ENCODE peak calls at places on chromosomes 11 and 22, in eight cellular contexts. K, J, B, G, M, N, L and Y are unnamed samples.

GRCh38 chr11:97743205-97743742 is 1277.5 kb upstream of the CNTN5 start:
- DNase-seq in K (no peak), J (no peak), B (no peak), G (no peak), M (no peak), N (no peak), L (no peak), Y (no peak)

GRCh38 chr11:10605941-10606381 is 37.5 kb upstream of the LYVE1 start:
- DNase-seq in K (no peak), J (no peak), B (peak; percentile 55), G (peak; percentile 89), M (peak; percentile 45), N (no peak), L (no peak), Y (peak; percentile 74)

GRCh38 chr11:66987158-66987620 is 12.1 kb downstream of the C11orf86 start:
- DNase-seq in K (no peak), J (no peak), B (peak; percentile 68), G (no peak), M (no peak), N (no peak), L (no peak), Y (no peak)

GRCh38 chr11:103222801-103223200 is 113.6 kb downstream of the DYNC2H1 start:
- DNase-seq in K (no peak), J (no peak), B (no peak), G (no peak), M (no peak), N (no peak), L (no peak), Y (no peak)

GRCh38 chr11:125300791-125301218 is 136.3 kb downstream of the PKNOX2 start:
- DNase-seq in K (peak; percentile 72), J (no peak), B (no peak), G (peak; percentile 80), M (no peak), N (peak; percentile 93), L (no peak), Y (peak; percentile 56)

GRCh38 chr22:23685205-23685784 is 5.5 kb upstream of the RGL4 start:
- DNase-seq in K (no peak), J (no peak), B (no peak), G (peak; percentile 32), M (no peak), N (no peak), L (no peak), Y (no peak)

GRCh38 chr22:39622881-39623367 is 52.4 kb downstream of the CACNA1I start:
- DNase-seq in K (peak; percentile 36), J (no peak), B (peak; percentile 89), G (peak; percentile 48), M (peak; percentile 75), N (peak; percentile 57), L (peak; percentile 40), Y (peak; percentile 63)

GRCh38 chr11:88484873-88485621 is 147.5 kb upstream of the CTSC start:
- DNase-seq in K (peak; percentile 83), J (peak; percentile 55), B (peak; percentile 81), G (peak; percentile 44), M (peak; percentile 54), N (peak; percentile 45), L (peak; percentile 45), Y (peak; percentile 49)

GRCh38 chr11:44285756-44286155 is 24.2 kb downstream of the ALX4 start:
- DNase-seq in K (no peak), J (no peak), B (peak; percentile 19), G (no peak), M (no peak), N (no peak), L (no peak), Y (no peak)

GRCh38 chr22:21087119-21087518 is 41.4 kb downstream of the LRRC74B start:
- DNase-seq in K (no peak), J (no peak), B (no peak), G (no peak), M (no peak), N (no peak), L (no peak), Y (no peak)

GRCh38 chr11:113908107-113908506 is 3.5 kb downstream of the HTR3B start:
- DNase-seq in K (no peak), J (no peak), B (no peak), G (no peak), M (no peak), N (no peak), L (no peak), Y (no peak)

GRCh38 chr11:32891657-32892354 is 805 bp upstream of the QSER1 start:
- DNase-seq in K (peak; percentile 31), J (no peak), B (peak; percentile 79), G (peak; percentile 13), M (no peak), N (no peak), L (no peak), Y (peak; percentile 44)

GRCh38 chr11:24965780-24966179 is 468.9 kb downstream of the LUZP2 start:
- DNase-seq in K (peak; percentile 8), J (no peak), B (no peak), G (no peak), M (no peak), N (no peak), L (no peak), Y (no peak)
- TF ChIP-seq EZH2phosphoT487 in K (no peak), J (no peak), B (no peak), G (no peak), M (no peak), N (no peak), L (no peak), Y (no peak)

DNA sequence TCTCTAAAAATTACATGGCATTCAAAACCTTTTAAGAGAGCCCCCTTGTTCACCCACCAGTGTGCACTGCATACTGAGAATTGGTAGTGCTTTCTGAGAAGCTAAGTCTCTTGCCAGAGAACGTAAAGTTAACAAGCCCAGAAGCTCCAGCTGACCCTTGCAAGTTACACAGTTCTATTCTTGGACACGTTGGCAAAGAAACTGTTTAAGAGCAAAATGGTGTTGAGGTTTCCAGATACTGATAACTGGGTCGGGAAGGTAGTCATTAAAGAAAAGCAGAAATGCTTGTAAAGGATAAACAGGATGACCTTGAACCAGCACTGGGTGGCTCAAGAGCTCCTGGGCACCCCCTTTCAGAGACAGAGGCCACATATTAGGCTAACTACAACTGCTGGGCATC is 284.8 kb downstream of the CADM1 start:
- DNase-seq in K (no peak), J (peak; percentile 10), B (no peak), G (no peak), M (no peak), N (no peak), L (no peak), Y (no peak)
- H3K79me2 ChIP-seq in K (no peaks in the 10 kb centered on the region), J (no peaks in the 10 kb centered on the region), B (no peaks in the 10 kb centered on the region), G (no peaks in the 10 kb centered on the region), M (no peaks in the 10 kb centered on the region), N (peaks cover 18% of the 10 kb centered on the region), L (no peaks in the 10 kb centered on the region), Y (no peaks in the 10 kb centered on the region)

GRCh38 chr22:46516638-46517037 is 20.8 kb downstream of the CELSR1 start:
- DNase-seq in K (no peak), J (no peak), B (no peak), G (no peak), M (no peak), N (no peak), L (no peak), Y (no peak)

GRCh38 chr22:46512683-46513082 is 24.7 kb downstream of the CELSR1 start:
- DNase-seq in K (no peak), J (no peak), B (no peak), G (no peak), M (no peak), N (no peak), L (no peak), Y (peak; percentile 3)

GRCh38 chr22:46515208-46516111 is 22.0 kb downstream of the CELSR1 start:
- DNase-seq in K (no peak), J (no peak), B (no peak), G (peak; percentile 55), M (no peak), N (no peak), L (no peak), Y (peak; percentile 18)

GRCh38 chr22:46513908-46514550 is 23.4 kb downstream of the CELSR1 start:
- DNase-seq in K (no peak), J (no peak), B (no peak), G (no peak), M (no peak), N (no peak), L (no peak), Y (peak; percentile 2)

DNA sequence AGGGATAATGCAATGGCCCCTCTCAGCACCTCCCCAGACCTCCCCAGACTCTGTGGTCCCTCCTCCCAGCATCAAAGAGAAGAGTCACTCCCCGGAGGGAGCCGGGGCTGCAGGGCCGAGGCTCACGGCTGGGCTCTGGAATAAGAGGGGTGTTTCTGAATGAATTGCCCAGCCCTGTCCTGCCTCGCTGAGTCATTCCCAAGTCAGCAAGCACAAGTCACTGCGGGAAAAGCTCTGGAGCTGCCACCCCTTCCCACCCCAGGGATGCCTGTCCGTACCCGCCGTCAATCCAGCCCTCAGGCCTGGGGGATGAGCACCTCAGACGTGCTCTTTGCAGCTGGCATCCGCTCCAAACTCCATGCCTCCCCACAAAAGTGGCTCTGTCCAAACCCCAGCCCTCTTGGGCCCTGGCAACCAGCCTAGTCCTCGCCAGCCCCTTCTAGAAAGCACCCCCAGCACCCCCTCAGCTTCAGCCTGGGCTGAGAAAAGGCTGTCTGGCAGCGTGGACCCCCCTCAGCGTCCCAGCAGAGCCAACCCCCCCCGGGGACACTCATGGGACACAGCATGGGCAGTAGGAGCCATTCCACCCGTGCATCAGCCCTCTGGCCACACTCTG is 22.7 kb downstream of the CELSR1 start:
- DNase-seq in K (peak; percentile 76), J (no peak), B (no peak), G (peak; percentile 81), M (no peak), N (no peak), L (no peak), Y (peak; percentile 9)
- TF ChIP-seq EZH2phosphoT487 in K (no peak), J (no peak), B (no peak), G (no peak), M (no peak), N (no peak), L (no peak), Y (no peak)

GRCh38 chr11:11982975-11983374 is 25.5 kb downstream of the DKK3 start:
- DNase-seq in K (peak; percentile 71), J (no peak), B (no peak), G (peak; percentile 84), M (no peak), N (no peak), L (no peak), Y (no peak)

GRCh38 chr11:11982461-11982860 is 26.0 kb downstream of the DKK3 start:
- DNase-seq in K (no peak), J (no peak), B (no peak), G (no peak), M (no peak), N (no peak), L (no peak), Y (no peak)

GRCh38 chr11:11981840-11982239 is 26.6 kb downstream of the DKK3 start:
- DNase-seq in K (no peak), J (no peak), B (no peak), G (no peak), M (no peak), N (no peak), L (no peak), Y (no peak)

GRCh38 chr11:11984563-11984962 is 23.9 kb downstream of the DKK3 start:
- DNase-seq in K (no peak), J (no peak), B (no peak), G (peak; percentile 45), M (no peak), N (no peak), L (no peak), Y (no peak)

DNA sequence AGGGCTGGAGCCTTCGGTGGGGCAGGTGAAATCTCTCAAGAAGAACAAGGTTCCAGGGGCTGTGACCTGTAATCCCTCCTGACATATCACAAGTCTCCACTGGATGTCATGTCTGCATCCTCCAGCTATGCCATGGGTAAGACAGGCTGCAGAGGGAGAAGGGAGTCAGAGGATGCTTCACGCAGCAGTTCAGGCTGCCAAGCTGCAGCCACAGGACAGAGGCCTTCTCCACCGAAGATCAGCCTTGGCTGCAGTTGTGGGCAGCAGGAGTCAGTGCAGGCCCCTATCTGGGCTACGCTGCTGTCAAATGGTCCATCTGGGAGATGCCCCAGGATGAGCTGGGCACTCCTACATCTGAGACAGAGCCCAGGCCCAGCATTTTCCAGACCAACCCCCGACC is 25.0 kb downstream of the DKK3 start:
- DNase-seq in K (no peak), J (no peak), B (no peak), G (peak; percentile 60), M (no peak), N (no peak), L (no peak), Y (no peak)
- H3K79me2 ChIP-seq in K (no peaks in the 10 kb centered on the region), J (no peaks in the 10 kb centered on the region), B (no peaks in the 10 kb centered on the region), G (no peaks in the 10 kb centered on the region), M (no peaks in the 10 kb centered on the region), N (no peaks in the 10 kb centered on the region), L (no peaks in the 10 kb centered on the region), Y (no peaks in the 10 kb centered on the region)